ENCODE peak calls at places on chromosomes 3 and 15, in nine cellular contexts. T is KG1; O is AG08395; N is sigmoid colon; U is HCT116; P is AG09309; G is CD4-positive, alpha-beta T cell; F is Daoy; D is NCI-H1105. R is an unnamed sample.

GRCh38 chr3:33544126-33544525 is 103.9 kb upstream of the UBP1 start:
- DNase-seq in T (no peak), O (peak), N (no peak), U (no peak), P (peak), G (no peak), F (no peak), D (no peak), R (no peak)

GRCh38 chr3:27224197-27224596 is 145.0 kb downstream of the NEK10 start:
- DNase-seq in T (no peak), O (peak), N (no peak), U (no peak), P (no peak), G (no peak), F (no peak), D (no peak), R (no peak)

GRCh38 chr3:159236306-159236705 is 434.5 kb downstream of the MFSD1 start:
- DNase-seq in T (no peak), O (no peak), N (no peak), U (no peak), P (no peak), G (no peak), F (no peak), D (no peak), R (no peak)

GRCh38 chr3:69320867-69321266 is 65.0 kb downstream of the FRMD4B start:
- DNase-seq in T (peak), O (no peak), N (peak), U (no peak), P (no peak), G (no peak), F (no peak), D (no peak), R (peak)

GRCh38 chr3:167740961-167741587 is 5.6 kb downstream of the SERPINI1 start:
- DNase-seq in T (peak), O (peak), N (no peak), U (peak), P (no peak), G (no peak), F (peak), D (peak), R (peak)

GRCh38 chr3:143167956-143168355 is 48.4 kb downstream of the CHST2 start:
- DNase-seq in T (no peak), O (no peak), N (no peak), U (no peak), P (no peak), G (no peak), F (peak), D (no peak), R (no peak)

GRCh38 chr3:71495708-71496472 is 87.6 kb downstream of the FOXP1 start:
- DNase-seq in T (no peak), O (peak), N (no peak), U (no peak), P (peak), G (no peak), F (peak), D (no peak), R (no peak)

GRCh38 chr3:69082805-69083204 is 1.9 kb upstream of the ARL6IP5 start:
- DNase-seq in T (peak), O (peak), N (no peak), U (no peak), P (peak), G (peak), F (peak), D (no peak), R (no peak)

GRCh38 chr3:82087958-82088357 is 326.5 kb upstream of the GBE1 start:
- DNase-seq in T (no peak), O (peak), N (no peak), U (no peak), P (peak), G (no peak), F (peak), D (no peak), R (no peak)

GRCh38 chr15:101093959-101094358 is 157.9 kb downstream of the CHSY1 start:
- DNase-seq in T (no peak), O (no peak), N (no peak), U (no peak), P (no peak), G (no peak), F (no peak), D (no peak), R (no peak)

GRCh38 chr3:13452490-13453335 is 27.4 kb upstream of the HDAC11 start:
- DNase-seq in T (peak), O (peak), N (no peak), U (peak), P (peak), G (peak), F (peak), D (no peak), R (peak)

GRCh38 chr3:196219194-196219969 is 3.0 kb downstream of the SLC51A start:
- DNase-seq in T (peak), O (peak), N (peak), U (no peak), P (peak), G (peak), F (peak), D (no peak), R (peak)

GRCh38 chr15:41804920-41805666 is 22.8 kb upstream of the JMJD7 start:
- DNase-seq in T (no peak), O (no peak), N (peak), U (no peak), P (no peak), G (no peak), F (peak), D (no peak), R (no peak)

GRCh38 chr3:41900265-41900664 is 61.6 kb downstream of the ULK4 start:
- DNase-seq in T (no peak), O (peak), N (no peak), U (no peak), P (no peak), G (no peak), F (peak), D (no peak), R (no peak)

GRCh38 chr15:70569718-70570231 is 193.6 kb downstream of the UACA start:
- DNase-seq in T (no peak), O (no peak), N (no peak), U (peak), P (no peak), G (no peak), F (peak), D (no peak), R (no peak)

GRCh38 chr15:28885630-28886430 is at the start of gene APBA2:
- DNase-seq in T (no peak), O (no peak), N (no peak), U (no peak), P (no peak), G (peak), F (peak), D (no peak), R (peak)

GRCh38 chr15:84826369-84826823 is 9.2 kb downstream of the ALPK3 start:
- DNase-seq in T (no peak), O (peak), N (no peak), U (peak), P (no peak), G (no peak), F (peak), D (no peak), R (peak)

GRCh38 chr15:94370197-94370987 is 139.0 kb downstream of the MCTP2 start:
- DNase-seq in T (no peak), O (no peak), N (no peak), U (no peak), P (no peak), G (no peak), F (no peak), D (no peak), R (no peak)

GRCh38 chr3:78580691-78581090 is 1187.1 kb downstream of the ROBO1 start:
- DNase-seq in T (no peak), O (no peak), N (no peak), U (no peak), P (peak), G (no peak), F (no peak), D (no peak), R (no peak)

GRCh38 chr3:118075873-118076272 is 958.8 kb downstream of the IGSF11 start:
- DNase-seq in T (no peak), O (no peak), N (no peak), U (no peak), P (no peak), G (no peak), F (no peak), D (no peak), R (no peak)

GRCh38 chr15:69735126-69735525 is 282.5 kb downstream of the RPLP1 start:
- DNase-seq in T (no peak), O (peak), N (no peak), U (no peak), P (no peak), G (no peak), F (no peak), D (no peak), R (peak)

GRCh38 chr15:57003418-57003817 is 85.0 kb downstream of the TCF12 start:
- DNase-seq in T (no peak), O (peak), N (no peak), U (no peak), P (peak), G (no peak), F (peak), D (no peak), R (no peak)

GRCh38 chr15:28921925-28922711 is 36.3 kb downstream of the APBA2 start:
- DNase-seq in T (no peak), O (no peak), N (peak), U (no peak), P (no peak), G (no peak), F (no peak), D (no peak), R (no peak)

GRCh38 chr3:101954946-101955345 is 105.6 kb downstream of the NFKBIZ start:
- DNase-seq in T (no peak), O (no peak), N (no peak), U (no peak), P (no peak), G (no peak), F (no peak), D (no peak), R (no peak)

GRCh38 chr15:92393287-92393993 is at the start of gene ST8SIA2:
- DNase-seq in T (no peak), O (peak), N (no peak), U (no peak), P (no peak), G (no peak), F (peak), D (peak), R (no peak)

GRCh38 chr15:76336254-76337046 is at the start of gene ISL2:
- DNase-seq in T (no peak), O (peak), N (peak), U (peak), P (no peak), G (no peak), F (peak), D (peak), R (peak)

GRCh38 chr3:23920151-23920655 is 3.3 kb downstream of the RPL15 start:
- DNase-seq in T (no peak), O (no peak), N (no peak), U (no peak), P (no peak), G (no peak), F (no peak), D (no peak), R (no peak)

GRCh38 chr3:184588776-184589175 is 27.2 kb downstream of the EPHB3 start:
- DNase-seq in T (no peak), O (no peak), N (no peak), U (no peak), P (no peak), G (no peak), F (no peak), D (no peak), R (no peak)

GRCh38 chr3:49807427-49808114 is 4.5 kb downstream of the INKA1 start:
- DNase-seq in T (peak), O (no peak), N (no peak), U (no peak), P (no peak), G (no peak), F (no peak), D (no peak), R (no peak)

GRCh38 chr15:98025237-98025636 is 64.7 kb downstream of the ARRDC4 start:
- DNase-seq in T (no peak), O (peak), N (no peak), U (no peak), P (no peak), G (no peak), F (peak), D (no peak), R (peak)

R was measured in body of pancreas.